ENCODE peak calls at places on chromosomes 3 and 15, in six cellular contexts. V, E, Y, G, R and H are unnamed samples.
A peak's percentile ranks its signal among the peaks of the same experiment; 100 is the strongest.

GRCh38 chr3:169914321-169914720 is 2.9 kb downstream of the SAMD7 start:
- DNase-seq in Y (no peak), V (peak; percentile 15), E (no peak), R (no peak), G (no peak), H (no peak)

GRCh38 chr15:92714071-92714456 is 58.5 kb upstream of the FAM174B start:
- DNase-seq in R (no peak), Y (no peak), E (no peak), G (no peak), V (peak; percentile 83), H (peak; percentile 62)

GRCh38 chr3:5330152-5330810 is 142.8 kb downstream of the EDEM1 start:
- DNase-seq in G (peak; percentile 82), E (peak; percentile 17), Y (no peak), R (no peak), V (no peak), H (no peak)

GRCh38 chr15:47820780-47821319 is 103.5 kb downstream of the SEMA6D start:
- DNase-seq in Y (no peak), R (no peak), V (no peak), E (no peak), G (no peak), H (no peak)

GRCh38 chr15:68812596-68813548 is 7.8 kb downstream of the ANP32A start:
- DNase-seq in Y (no peak), G (no peak), E (no peak), V (no peak), R (no peak), H (peak; percentile 33)

GRCh38 chr3:126474498-126475410 is 937 bp downstream of the ZXDC start:
- DNase-seq in E (no peak), Y (no peak), G (peak; percentile 16), R (no peak), V (peak; percentile 69), H (peak; percentile 65)

GRCh38 chr3:151675858-151676615 is 57.7 kb upstream of the AADACL2 start:
- DNase-seq in E (no peak), R (no peak), Y (no peak), G (no peak), V (no peak), H (no peak)

GRCh38 chr15:68230157-68231100 is 901 bp upstream of the CLN6 start:
- DNase-seq in R (peak; percentile 51), G (no peak), Y (no peak), E (no peak), V (peak; percentile 35), H (peak; percentile 46)

GRCh38 chr15:41562784-41563198 is 3.8 kb downstream of the TYRO3 start:
- DNase-seq in G (no peak), Y (no peak), R (no peak), V (no peak), E (no peak), H (no peak)

GRCh38 chr3:17745894-17746293 is 3.5 kb upstream of the TBC1D5 start:
- DNase-seq in R (no peak), G (no peak), V (no peak), E (no peak), Y (no peak), H (no peak)

GRCh38 chr3:109685084-109686079 is 348.0 kb upstream of the DPPA4 start:
- DNase-seq in V (peak; percentile 4), E (no peak), G (peak; percentile 93), Y (no peak), R (no peak), H (no peak)

GRCh38 chr3:8095724-8096123 is 405.9 kb upstream of the LMCD1 start:
- DNase-seq in Y (peak; percentile 29), E (peak; percentile 21), R (no peak), G (peak; percentile 34), V (no peak), H (peak; percentile 27)

GRCh38 chr15:39896101-39896500 is 24.0 kb downstream of the GPR176 start:
- DNase-seq in V (no peak), E (no peak), G (no peak), R (no peak), Y (no peak), H (no peak)

GRCh38 chr3:129560931-129561594 is 18.1 kb downstream of the H1-8 start:
- DNase-seq in G (no peak), Y (no peak), R (no peak), E (no peak), V (peak; percentile 91), H (no peak)

GRCh38 chr3:143608966-143609365 is 239.3 kb downstream of the SLC9A9 start:
- DNase-seq in Y (no peak), E (no peak), R (no peak), G (no peak), V (no peak), H (no peak)

GRCh38 chr3:125358923-125359322 is 16.2 kb downstream of the ZNF148 start:
- DNase-seq in Y (no peak), G (no peak), E (no peak), R (no peak), V (peak; percentile 20), H (no peak)

GRCh38 chr3:125357837-125358236 is 17.3 kb downstream of the ZNF148 start:
- DNase-seq in E (no peak), G (no peak), V (no peak), Y (no peak), R (no peak), H (no peak)

GRCh38 chr3:125353659-125354058 is 21.5 kb downstream of the ZNF148 start:
- DNase-seq in G (no peak), Y (no peak), R (no peak), E (no peak), V (no peak), H (no peak)

GRCh38 chr3:125357032-125357658 is 18.0 kb downstream of the ZNF148 start:
- DNase-seq in V (peak; percentile 79), Y (no peak), R (no peak), E (peak; percentile 58), G (no peak), H (no peak)

GRCh38 chr3:125356140-125357026 is 18.7 kb downstream of the ZNF148 start:
- DNase-seq in Y (no peak), G (no peak), R (no peak), V (no peak), E (no peak), H (no peak)
- TF ChIP-seq JUND in Y (no peak), G (no peak), R (no peak), V (no peak), E (no peak), H (no peak)

DNA sequence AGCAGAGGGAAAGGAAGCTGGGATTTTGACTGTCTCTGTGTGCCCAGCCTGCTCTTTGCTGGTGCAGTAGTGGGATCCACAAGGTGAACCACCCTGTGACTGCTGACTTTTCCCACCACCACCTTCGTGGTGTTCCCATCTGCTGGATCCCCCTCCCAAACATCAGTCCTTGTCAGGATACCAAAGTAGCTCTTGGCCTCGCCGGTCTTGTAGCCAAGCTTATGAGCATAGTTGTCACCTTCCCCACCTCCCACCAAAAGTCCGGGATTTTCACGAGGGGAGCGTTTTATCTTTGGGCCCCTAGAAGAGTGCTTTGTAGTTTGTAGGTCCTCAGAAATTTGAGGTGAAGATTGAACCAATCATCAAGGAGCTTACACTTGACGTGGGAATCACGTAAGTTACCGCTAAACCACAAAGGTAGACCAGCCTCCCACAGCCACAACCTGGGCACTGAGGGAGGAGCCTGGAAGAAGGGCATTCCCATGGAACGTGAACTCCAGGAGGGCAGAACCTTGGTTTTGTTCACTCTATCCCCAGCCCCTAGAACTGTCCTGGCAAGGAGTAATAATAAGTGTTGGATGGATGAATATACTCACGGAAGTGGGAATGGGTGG is 892 bp upstream of the TEX264 start:
- DNase-seq in E (no peak), R (no peak), Y (no peak), G (no peak), V (no peak), H (peak; percentile 85)
- TF ChIP-seq JUND in E (no peak), R (no peak), Y (no peak), G (no peak), V (no peak), H (no peak)

GRCh38 chr3:161161603-161162002 is 56.5 kb upstream of the B3GALNT1 start:
- DNase-seq in G (no peak), V (no peak), Y (no peak), E (no peak), R (no peak), H (no peak)

GRCh38 chr3:161166051-161166450 is 55.1 kb upstream of the NMD3 start:
- DNase-seq in R (no peak), E (no peak), G (no peak), V (no peak), Y (no peak), H (no peak)

DNA sequence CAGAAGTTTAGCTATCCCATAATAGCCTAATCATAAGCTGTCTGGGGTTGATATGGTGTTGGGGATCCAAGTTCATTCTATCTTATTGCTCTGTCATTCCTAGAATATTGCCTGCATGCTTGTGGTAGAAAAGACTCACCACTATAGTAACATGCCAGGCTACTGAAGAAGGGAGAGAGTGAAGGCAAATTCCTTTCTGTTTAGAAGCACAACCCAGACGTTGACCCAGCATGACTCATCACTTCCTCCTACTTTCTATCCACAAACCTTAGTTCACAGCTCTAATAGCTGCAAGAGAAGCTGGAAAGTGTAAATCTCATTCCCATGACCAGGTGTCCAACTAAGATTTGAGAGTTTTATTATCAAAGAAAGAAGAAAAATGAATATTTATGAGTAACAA is 57.8 kb upstream of the NMD3 start:
- DNase-seq in R (no peak), E (peak; percentile 39), Y (no peak), G (peak; percentile 79), V (no peak), H (no peak)
- TF ChIP-seq JUND in R (no peak), E (no peak), Y (peak; percentile 62), G (peak; percentile 70), V (no peak), H (no peak)

DNA sequence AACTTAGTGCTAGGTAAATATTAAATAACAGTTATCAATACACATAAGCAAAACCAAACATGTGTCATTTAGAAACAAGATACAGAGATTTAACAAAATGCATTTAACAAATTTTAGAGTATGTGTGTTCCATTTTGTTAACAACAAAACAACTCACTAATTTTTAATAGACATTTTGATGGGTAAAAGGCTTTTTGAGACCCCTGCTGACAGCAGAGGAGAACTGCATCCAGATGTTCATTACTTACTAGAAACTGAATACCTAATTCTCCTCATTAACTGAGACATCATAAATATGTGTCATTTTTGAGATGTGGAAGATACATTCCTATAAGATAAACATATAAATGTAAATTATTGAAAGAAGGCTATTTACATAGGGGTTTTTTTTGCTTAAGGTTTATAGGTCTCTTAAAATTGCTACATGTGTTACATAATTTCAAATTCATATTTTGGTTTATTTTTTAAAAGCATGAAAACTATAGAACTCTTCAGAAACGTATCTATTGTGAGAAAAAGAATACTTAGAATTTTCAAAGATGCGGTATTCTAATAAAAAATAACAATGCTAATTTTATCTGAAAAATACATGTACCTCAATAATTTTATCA is 1009.8 kb downstream of the TUSC7 start:
- DNase-seq in E (peak; percentile 8), R (no peak), G (peak; percentile 0), Y (no peak), V (peak; percentile 36), H (peak; percentile 2)
- TF ChIP-seq JUND in E (no peak), R (no peak), G (no peak), Y (no peak), V (no peak), H (no peak)